ENCODE peak calls at places on chromosomes 12 and 14, in nine cellular contexts. D is cardiac muscle cell, E is uterus, L is transverse colon, W is right lobe of liver, G is bronchial epithelial cell, S is tibial nerve, R is GM12864, Z is mammary epithelial cell. N is an unnamed sample.
A peak's percentile ranks its signal among the peaks of the same experiment; 100 is the strongest.

GRCh38 chr14:38125484-38125912 is 82.2 kb upstream of the SSTR1 start:
- DNase-seq in L (no peak), Z (no peak), D (no peak), E (no peak), W (no peak), G (no peak), S (no peak), R (no peak), N (no peak)

GRCh38 chr14:76348898-76349297 is 27.0 kb upstream of the ESRRB start:
- DNase-seq in D (peak; percentile 63), Z (peak; percentile 65), S (no peak), G (no peak), L (no peak), E (peak; percentile 47), W (peak; percentile 39), R (no peak), N (no peak)

GRCh38 chr14:91545946-91546716 is 36.0 kb upstream of the PPP4R3A start:
- DNase-seq in D (no peak), L (no peak), W (no peak), E (no peak), G (peak; percentile 17), Z (no peak), S (no peak), R (no peak), N (no peak)

GRCh38 chr14:91264151-91265150 is 19.9 kb upstream of the GPR68 start:
- DNase-seq in Z (no peak), W (peak; percentile 44), D (peak; percentile 13), R (no peak), G (no peak), E (no peak), S (no peak), L (peak; percentile 38), N (no peak)

GRCh38 chr14:94310248-94310647 is 12.9 kb downstream of the SERPINA6 start:
- DNase-seq in E (no peak), W (no peak), S (no peak), Z (no peak), L (no peak), R (no peak), D (no peak), G (no peak), N (no peak)

GRCh38 chr14:81269100-81269978 is 48.6 kb upstream of the GTF2A1 start:
- DNase-seq in S (no peak), G (peak; percentile 67), R (peak; percentile 24), E (peak; percentile 25), Z (peak; percentile 64), W (no peak), L (no peak), D (peak; percentile 79), N (peak; percentile 57)

GRCh38 chr12:62928632-62929031 is 6.3 kb downstream of the PPM1H start:
- DNase-seq in G (no peak), E (no peak), S (no peak), D (no peak), L (no peak), W (no peak), R (no peak), Z (no peak), N (no peak)

GRCh38 chr12:55686366-55687010 is 21.2 kb downstream of the ITGA7 start:
- DNase-seq in S (no peak), D (no peak), Z (no peak), L (no peak), W (no peak), E (no peak), R (no peak), G (no peak), N (no peak)

GRCh38 chr14:96584199-96584906 is 82.2 kb downstream of the PAPOLA start:
- DNase-seq in E (no peak), L (peak; percentile 27), G (peak; percentile 10), S (no peak), D (peak; percentile 27), W (peak; percentile 64), R (no peak), Z (peak; percentile 29), N (peak; percentile 72)

GRCh38 chr12:130879212-130879686 is 7.4 kb downstream of the RAN start:
- DNase-seq in Z (no peak), W (no peak), L (peak; percentile 13), G (no peak), E (no peak), R (peak; percentile 71), S (no peak), D (no peak), N (peak; percentile 83)

GRCh38 chr12:108614639-108615038 is 16.8 kb upstream of the TMEM119 start:
- DNase-seq in W (no peak), S (no peak), L (no peak), E (no peak), Z (no peak), D (no peak), G (no peak), R (no peak), N (no peak)

GRCh38 chr14:95314609-95315008 is 5.1 kb downstream of the CLMN start:
- DNase-seq in D (peak; percentile 36), G (peak; percentile 83), E (no peak), R (no peak), W (peak; percentile 72), L (peak; percentile 42), Z (peak; percentile 92), S (no peak), N (peak; percentile 77)

GRCh38 chr14:100488057-100488456 is 99.2 kb downstream of the BEGAIN start:
- DNase-seq in D (no peak), W (no peak), S (no peak), Z (no peak), G (no peak), L (no peak), R (no peak), E (no peak), N (peak; percentile 13)

GRCh38 chr12:120015313-120015712 is 26.3 kb downstream of the BICDL1 start:
- DNase-seq in E (no peak), S (no peak), W (no peak), R (no peak), D (no peak), G (no peak), L (no peak), Z (no peak), N (peak; percentile 42)

GRCh38 chr12:124279846-124280360 is 15.0 kb upstream of the RFLNA start:
- DNase-seq in E (no peak), W (no peak), D (peak; percentile 41), G (no peak), L (no peak), S (no peak), R (no peak), Z (no peak), N (no peak)

GRCh38 chr12:22700126-22700525 is 75.2 kb downstream of the ETNK1 start:
- DNase-seq in S (no peak), Z (no peak), R (no peak), L (no peak), D (peak; percentile 55), G (no peak), W (no peak), E (no peak), N (no peak)

GRCh38 chr14:23562822-23563472 is 4.6 kb downstream of the AP1G2 start:
- DNase-seq in S (no peak), W (no peak), Z (peak; percentile 19), R (no peak), D (peak; percentile 67), E (no peak), L (peak; percentile 41), G (peak; percentile 36), N (peak; percentile 66)

GRCh38 chr12:47021298-47021697 is 58.1 kb upstream of the PCED1B start:
- DNase-seq in R (peak; percentile 19), S (no peak), W (no peak), Z (peak; percentile 93), L (no peak), D (peak; percentile 85), E (no peak), G (peak; percentile 95), N (peak; percentile 52)

GRCh38 chr12:43151406-43152080 is 400.5 kb downstream of the ADAMTS20 start:
- DNase-seq in R (no peak), D (no peak), E (peak; percentile 20), S (no peak), Z (no peak), L (no peak), W (no peak), G (no peak), N (no peak)

GRCh38 chr12:65769880-65770279 is 54.4 kb upstream of the HMGA2 start:
- DNase-seq in S (no peak), E (no peak), W (no peak), Z (no peak), D (no peak), R (no peak), L (no peak), G (no peak), N (no peak)

GRCh38 chr12:65721541-65722190 is 102.6 kb upstream of the HMGA2 start:
- DNase-seq in L (no peak), R (no peak), W (no peak), Z (no peak), S (no peak), E (no peak), G (no peak), D (no peak), N (no peak)

GRCh38 chr12:117188961-117189724 is 1.1 kb downstream of the FBXO21 start:
- DNase-seq in S (no peak), D (peak; percentile 65), G (peak; percentile 16), R (no peak), W (no peak), E (peak; percentile 18), Z (peak; percentile 24), L (no peak), N (no peak)

GRCh38 chr12:111274820-111275219 is 94.1 kb downstream of the PHETA1 start:
- DNase-seq in D (no peak), E (no peak), L (no peak), Z (no peak), W (no peak), S (no peak), R (no peak), G (no peak), N (no peak)
- H3K4me3 ChIP-seq in D (no peak overlapping the region), E (no peak overlapping the region), L (no peak overlapping the region), Z (no peak overlapping the region), W (no peak overlapping the region), S (no peak overlapping the region), R (no peak overlapping the region), G (no peak overlapping the region), N (no peak overlapping the region)

GRCh38 chr12:6072302-6072752 is 52.1 kb downstream of the VWF start:
- DNase-seq in S (no peak), E (no peak), R (no peak), Z (peak; percentile 75), L (no peak), W (no peak), G (peak; percentile 91), D (peak; percentile 92), N (no peak)
- TF ChIP-seq CTCF in S (no peak), E (no peak), R (no peak), Z (peak; percentile 39), L (no peak), W (no peak), G (peak; percentile 58), D (peak; percentile 56), N (no peak)

GRCh38 chr12:3085341-3086125 is 8.4 kb downstream of the TSPAN9 start:
- DNase-seq in E (no peak), W (peak; percentile 79), D (no peak), G (no peak), Z (no peak), R (no peak), L (no peak), S (no peak), N (no peak)
- H3K4me3 ChIP-seq in E (no peak overlapping the region), W (peak overlapping the region; percentile 60), D (no peak overlapping the region), G (no peak overlapping the region), Z (no peak overlapping the region), R (no peak overlapping the region), L (no peak overlapping the region), S (no peak overlapping the region), N (no peak overlapping the region)

DNA sequence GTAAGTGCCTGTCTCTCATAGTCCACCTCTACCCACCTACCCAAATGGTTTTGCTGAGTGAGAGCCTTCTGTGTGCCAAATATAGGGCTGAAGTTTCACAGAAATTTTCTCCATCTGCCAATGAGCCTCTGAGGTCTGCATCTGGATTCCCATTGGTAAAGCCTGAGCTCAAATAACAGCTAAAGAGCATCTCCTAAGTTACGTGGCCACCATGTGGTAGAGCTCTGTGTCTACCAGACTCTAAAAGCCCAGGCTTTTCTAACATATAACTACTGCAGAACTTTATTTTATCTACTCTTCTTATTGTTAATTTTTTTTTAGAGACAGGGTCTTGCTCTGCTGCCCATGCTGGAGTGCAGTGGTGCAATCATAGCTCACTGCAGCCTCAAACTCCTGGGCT is 16.0 kb downstream of the AMDHD1 start:
- DNase-seq in E (no peak), D (peak; percentile 18), S (no peak), L (no peak), W (no peak), Z (peak; percentile 12), G (no peak), R (no peak), N (no peak)
- TF ChIP-seq CTCF in E (no peak), D (no peak), S (no peak), L (no peak), W (no peak), Z (peak; percentile 15), G (no peak), R (no peak), N (no peak)

N was measured in GM12865.